ENCODE peak calls at places on chromosomes 4 and X, in seven cellular contexts. One of them, this sample, is unnamed.

GRCh38 chr4:169136330-169136729 is 126.3 kb upstream of the CBR4 start:
- DNase-seq in endodermal cell: no peak
- DNase-seq in tibial nerve: no peak
- DNase-seq in lower leg skin: no peak
- DNase-seq in A549: no peak
- DNase-seq in type B pancreatic cell: no peak
- DNase-seq in vagina: no peak
- DNase-seq in this sample: no peak

GRCh38 chrX:9865804-9866471 is 79.7 kb downstream of the SHROOM2 start:
- DNase-seq in endodermal cell: no peak
- DNase-seq in lower leg skin: no peak
- DNase-seq in type B pancreatic cell: no peak
- DNase-seq in A549: no peak
- DNase-seq in tibial nerve: no peak
- DNase-seq in vagina: no peak
- DNase-seq in this sample: no peak

GRCh38 chrX:48961585-48962091 is 4.2 kb upstream of the OTUD5 start:
- DNase-seq in type B pancreatic cell: no peak
- DNase-seq in lower leg skin: no peak
- DNase-seq in vagina: no peak
- DNase-seq in A549: no peak
- DNase-seq in endodermal cell: no peak
- DNase-seq in tibial nerve: no peak
- DNase-seq in this sample: no peak

GRCh38 chrX:15579778-15580747 is 20.7 kb downstream of the ACE2 start:
- DNase-seq in lower leg skin: no peak
- DNase-seq in tibial nerve: no peak
- DNase-seq in vagina: no peak
- DNase-seq in type B pancreatic cell: no peak
- DNase-seq in A549: no peak
- DNase-seq in endodermal cell: peak; percentile 56
- DNase-seq in this sample: no peak

GRCh38 chrX:39409246-39409917 is 608.1 kb downstream of the MID1IP1 start:
- DNase-seq in type B pancreatic cell: no peak
- DNase-seq in tibial nerve: no peak
- DNase-seq in endodermal cell: no peak
- DNase-seq in vagina: no peak
- DNase-seq in A549: no peak
- DNase-seq in lower leg skin: no peak
- DNase-seq in this sample: no peak

GRCh38 chr4:24404281-24404680 is 180.1 kb downstream of the DHX15 start:
- DNase-seq in lower leg skin: no peak
- DNase-seq in tibial nerve: no peak
- DNase-seq in type B pancreatic cell: no peak
- DNase-seq in endodermal cell: no peak
- DNase-seq in A549: no peak
- DNase-seq in vagina: no peak
- DNase-seq in this sample: no peak

GRCh38 chrX:97704881-97705280 is 821.2 kb downstream of the RPA4 start:
- DNase-seq in vagina: no peak
- DNase-seq in lower leg skin: no peak
- DNase-seq in endodermal cell: no peak
- DNase-seq in type B pancreatic cell: no peak
- DNase-seq in A549: no peak
- DNase-seq in tibial nerve: no peak
- DNase-seq in this sample: no peak

GRCh38 chr4:56979674-56980073 is 978 bp downstream of the POLR2B start:
- DNase-seq in vagina: no peak
- DNase-seq in tibial nerve: no peak
- DNase-seq in endodermal cell: peak; percentile 68
- DNase-seq in type B pancreatic cell: no peak
- DNase-seq in lower leg skin: peak; percentile 82
- DNase-seq in A549: no peak
- DNase-seq in this sample: no peak

GRCh38 chrX:48892896-48893295 is 4.7 kb downstream of the TIMM17B start:
- DNase-seq in vagina: no peak
- DNase-seq in A549: no peak
- DNase-seq in lower leg skin: no peak
- DNase-seq in tibial nerve: no peak
- DNase-seq in type B pancreatic cell: peak; percentile 42
- DNase-seq in endodermal cell: no peak
- DNase-seq in this sample: no peak

GRCh38 chr4:108890491-108890890 is 127.6 kb upstream of the ETNPPL start:
- DNase-seq in tibial nerve: no peak
- DNase-seq in type B pancreatic cell: no peak
- DNase-seq in A549: no peak
- DNase-seq in endodermal cell: no peak
- DNase-seq in lower leg skin: no peak
- DNase-seq in vagina: no peak
- DNase-seq in this sample: no peak

GRCh38 chr4:2289955-2290333 is 28.0 kb upstream of the MXD4 start:
- DNase-seq in lower leg skin: peak; percentile 79
- DNase-seq in endodermal cell: no peak
- DNase-seq in vagina: no peak
- DNase-seq in type B pancreatic cell: peak; percentile 66
- DNase-seq in A549: no peak
- DNase-seq in tibial nerve: peak; percentile 5
- DNase-seq in this sample: no peak

GRCh38 chr4:139950568-139950967 is 203.4 kb downstream of the MAML3 start:
- DNase-seq in vagina: no peak
- DNase-seq in endodermal cell: no peak
- DNase-seq in A549: no peak
- DNase-seq in lower leg skin: no peak
- DNase-seq in tibial nerve: no peak
- DNase-seq in type B pancreatic cell: no peak
- DNase-seq in this sample: no peak

GRCh38 chrX:31280580-31280979 is 208.7 kb upstream of the FTHL17 start:
- DNase-seq in endodermal cell: no peak
- DNase-seq in tibial nerve: no peak
- DNase-seq in type B pancreatic cell: no peak
- DNase-seq in vagina: no peak
- DNase-seq in lower leg skin: no peak
- DNase-seq in A549: no peak
- DNase-seq in this sample: no peak

GRCh38 chrX:22674947-22675346 is 324.8 kb upstream of the DDX53 start:
- DNase-seq in type B pancreatic cell: no peak
- DNase-seq in vagina: no peak
- DNase-seq in tibial nerve: no peak
- DNase-seq in endodermal cell: no peak
- DNase-seq in lower leg skin: no peak
- DNase-seq in A549: no peak
- DNase-seq in this sample: no peak

GRCh38 chr4:164204434-164204833 is 549.5 kb upstream of the SMIM31 start:
- DNase-seq in type B pancreatic cell: no peak
- DNase-seq in A549: peak; percentile 3
- DNase-seq in endodermal cell: peak; percentile 48
- DNase-seq in vagina: no peak
- DNase-seq in tibial nerve: no peak
- DNase-seq in lower leg skin: no peak
- DNase-seq in this sample: no peak

GRCh38 chrX:12497832-12498591 is 293.2 kb upstream of the PRPS2 start:
- DNase-seq in A549: peak; percentile 4
- DNase-seq in tibial nerve: no peak
- DNase-seq in lower leg skin: no peak
- DNase-seq in endodermal cell: peak; percentile 79
- DNase-seq in vagina: no peak
- DNase-seq in type B pancreatic cell: no peak
- DNase-seq in this sample: no peak
- TF ChIP-seq CTCF in A549: no peak
- TF ChIP-seq CTCF in tibial nerve: no peak
- TF ChIP-seq CTCF in lower leg skin: no peak
- TF ChIP-seq CTCF in endodermal cell: peak; percentile 85
- TF ChIP-seq CTCF in vagina: no peak
- TF ChIP-seq CTCF in type B pancreatic cell: peak; percentile 55
- TF ChIP-seq CTCF in this sample: peak; percentile 29

GRCh38 chr4:154415313-154415712 is 76.3 kb downstream of the DCHS2 start:
- DNase-seq in vagina: no peak
- DNase-seq in tibial nerve: no peak
- DNase-seq in A549: no peak
- DNase-seq in endodermal cell: peak; percentile 55
- DNase-seq in lower leg skin: no peak
- DNase-seq in type B pancreatic cell: no peak
- DNase-seq in this sample: no peak

GRCh38 chr4:154421618-154422017 is 70.0 kb downstream of the DCHS2 start:
- DNase-seq in endodermal cell: no peak
- DNase-seq in lower leg skin: no peak
- DNase-seq in A549: no peak
- DNase-seq in vagina: no peak
- DNase-seq in tibial nerve: no peak
- DNase-seq in type B pancreatic cell: no peak
- DNase-seq in this sample: no peak

GRCh38 chr4:154417358-154417673 is 74.3 kb downstream of the DCHS2 start:
- DNase-seq in tibial nerve: no peak
- DNase-seq in type B pancreatic cell: no peak
- DNase-seq in vagina: no peak
- DNase-seq in A549: no peak
- DNase-seq in endodermal cell: no peak
- DNase-seq in lower leg skin: no peak
- DNase-seq in this sample: no peak

GRCh38 chr4:154414796-154415195 is 76.8 kb downstream of the DCHS2 start:
- DNase-seq in vagina: no peak
- DNase-seq in type B pancreatic cell: no peak
- DNase-seq in tibial nerve: no peak
- DNase-seq in endodermal cell: no peak
- DNase-seq in lower leg skin: no peak
- DNase-seq in A549: no peak
- DNase-seq in this sample: no peak

DNA sequence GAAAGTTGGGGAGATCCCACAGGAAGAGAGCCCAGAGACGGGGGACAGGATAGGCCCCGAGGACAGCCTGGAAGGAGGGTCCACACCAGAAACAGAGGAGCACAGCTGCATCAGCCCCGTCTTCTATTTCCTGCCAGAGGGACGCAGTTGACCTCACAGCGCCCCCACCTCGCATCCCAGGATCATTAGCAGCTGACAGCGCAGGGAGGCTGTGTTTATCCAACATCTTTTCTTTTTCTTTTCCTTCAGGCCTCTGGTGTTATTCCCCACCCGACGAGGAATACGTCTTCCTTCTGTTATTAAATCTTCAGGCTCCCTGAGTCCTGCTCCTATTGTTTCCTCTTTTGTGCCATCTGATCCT is 75.4 kb downstream of the DCHS2 start:
- DNase-seq in endodermal cell: peak; percentile 86
- DNase-seq in A549: peak; percentile 6
- DNase-seq in tibial nerve: no peak
- DNase-seq in lower leg skin: no peak
- DNase-seq in type B pancreatic cell: no peak
- DNase-seq in vagina: no peak
- DNase-seq in this sample: no peak
- TF ChIP-seq CTCF in endodermal cell: peak; percentile 57
- TF ChIP-seq CTCF in A549: peak; percentile 25
- TF ChIP-seq CTCF in tibial nerve: no peak
- TF ChIP-seq CTCF in lower leg skin: no peak
- TF ChIP-seq CTCF in type B pancreatic cell: peak; percentile 37
- TF ChIP-seq CTCF in vagina: no peak
- TF ChIP-seq CTCF in this sample: peak; percentile 23

GRCh38 chr4:94635172-94635571 is 122.6 kb upstream of the BMPR1B start:
- DNase-seq in tibial nerve: no peak
- DNase-seq in endodermal cell: no peak
- DNase-seq in lower leg skin: no peak
- DNase-seq in vagina: no peak
- DNase-seq in type B pancreatic cell: no peak
- DNase-seq in A549: no peak
- DNase-seq in this sample: no peak
- TF ChIP-seq CTCF in tibial nerve: no peak
- TF ChIP-seq CTCF in endodermal cell: no peak
- TF ChIP-seq CTCF in lower leg skin: no peak
- TF ChIP-seq CTCF in vagina: no peak
- TF ChIP-seq CTCF in type B pancreatic cell: no peak
- TF ChIP-seq CTCF in A549: no peak
- TF ChIP-seq CTCF in this sample: no peak

DNA sequence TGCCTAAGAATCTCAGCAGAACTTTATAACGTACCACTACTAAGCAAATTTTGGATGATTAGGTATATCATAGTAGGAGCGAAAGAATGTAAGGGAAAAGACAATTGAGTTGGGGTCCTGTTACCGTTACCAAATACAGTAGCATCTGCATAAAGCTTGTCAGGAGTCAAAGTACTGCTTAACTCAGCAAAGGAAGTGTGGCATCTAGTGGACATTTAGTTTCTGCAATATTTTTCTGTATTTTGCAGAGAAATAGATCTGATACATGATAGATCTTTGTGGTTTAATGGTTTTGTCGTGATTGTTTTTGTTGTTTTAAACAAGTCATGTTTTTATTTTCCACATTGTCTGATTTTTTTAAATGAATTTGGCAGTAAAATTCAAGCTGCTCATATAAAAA is 81.0 kb upstream of the SMARCAD1 start:
- DNase-seq in tibial nerve: no peak
- DNase-seq in lower leg skin: no peak
- DNase-seq in A549: peak; percentile 7
- DNase-seq in endodermal cell: no peak
- DNase-seq in vagina: no peak
- DNase-seq in type B pancreatic cell: no peak
- DNase-seq in this sample: no peak
- TF ChIP-seq CTCF in tibial nerve: no peak
- TF ChIP-seq CTCF in lower leg skin: no peak
- TF ChIP-seq CTCF in A549: peak; percentile 21
- TF ChIP-seq CTCF in endodermal cell: peak; percentile 71
- TF ChIP-seq CTCF in vagina: no peak
- TF ChIP-seq CTCF in type B pancreatic cell: peak; percentile 66
- TF ChIP-seq CTCF in this sample: peak; percentile 33

DNA sequence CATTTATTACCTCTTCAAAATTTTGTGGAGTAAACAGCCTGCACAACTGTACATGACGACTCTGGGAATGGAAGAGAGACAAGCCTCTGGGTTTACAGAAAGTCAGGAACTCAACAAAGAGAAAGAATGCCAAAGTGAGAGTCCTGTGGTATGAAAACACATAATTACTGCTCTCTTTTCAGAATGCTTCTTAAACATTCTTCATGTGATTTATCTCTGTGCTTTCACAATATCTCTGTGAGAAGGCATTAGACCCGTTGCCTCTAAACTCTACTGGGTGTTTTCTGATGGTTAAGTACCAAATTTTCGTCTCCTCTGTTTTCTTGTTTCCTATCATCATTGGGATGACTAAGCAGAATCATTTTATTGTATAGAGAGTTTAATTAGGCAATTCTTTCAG is 966.6 kb upstream of the SLIT2 start:
- DNase-seq in vagina: no peak
- DNase-seq in endodermal cell: no peak
- DNase-seq in A549: no peak
- DNase-seq in type B pancreatic cell: no peak
- DNase-seq in lower leg skin: no peak
- DNase-seq in tibial nerve: no peak
- DNase-seq in this sample: no peak
- TF ChIP-seq CTCF in vagina: no peak
- TF ChIP-seq CTCF in endodermal cell: no peak
- TF ChIP-seq CTCF in A549: no peak
- TF ChIP-seq CTCF in type B pancreatic cell: no peak
- TF ChIP-seq CTCF in lower leg skin: no peak
- TF ChIP-seq CTCF in tibial nerve: no peak
- TF ChIP-seq CTCF in this sample: no peak

DNA sequence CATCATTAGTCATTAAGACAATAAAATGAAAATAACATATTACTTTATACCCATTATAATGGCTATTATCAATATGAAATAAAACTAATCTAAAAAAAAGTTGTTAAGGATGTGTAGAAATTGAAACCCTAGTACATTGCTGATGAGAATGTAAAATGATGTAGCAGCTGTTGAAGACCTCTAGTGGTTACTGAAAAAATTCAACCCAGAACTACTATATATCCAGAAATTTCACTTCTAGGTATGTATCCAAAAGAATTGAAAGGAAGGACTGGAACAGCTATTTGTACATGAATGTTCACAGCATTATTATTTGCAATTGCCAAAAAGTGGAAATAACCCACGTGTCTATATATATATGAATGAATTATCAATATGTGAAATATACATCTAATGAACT is 180.3 kb upstream of the KLHL4 start:
- DNase-seq in lower leg skin: no peak
- DNase-seq in vagina: no peak
- DNase-seq in endodermal cell: no peak
- DNase-seq in A549: no peak
- DNase-seq in tibial nerve: no peak
- DNase-seq in type B pancreatic cell: no peak
- DNase-seq in this sample: no peak
- TF ChIP-seq CTCF in lower leg skin: no peak
- TF ChIP-seq CTCF in vagina: no peak
- TF ChIP-seq CTCF in endodermal cell: peak; percentile 72
- TF ChIP-seq CTCF in A549: no peak
- TF ChIP-seq CTCF in tibial nerve: no peak
- TF ChIP-seq CTCF in type B pancreatic cell: peak; percentile 52
- TF ChIP-seq CTCF in this sample: no peak